ENCODE peak calls at places on chromosomes 6 and 20, in nine cellular contexts. U, O, I, Y, N, W, L, K and E are unnamed samples.

GRCh38 chr6:44000164-44000842 is 126.9 kb downstream of the MRPL14 start:
- DNase-seq in U (peak), O (no peak), I (no peak), Y (peak), N (peak), W (peak), L (peak), K (peak), E (no peak)

GRCh38 chr6:18387061-18387721 is at the start of gene RNF144B:
- DNase-seq in U (no peak), O (peak), I (peak), Y (peak), N (peak), W (peak), L (peak), K (peak), E (peak)

GRCh38 chr6:125746731-125747588 is 2.5 kb upstream of the HEY2 start:
- DNase-seq in U (peak), O (peak), I (peak), Y (no peak), N (peak), W (no peak), L (peak), K (no peak), E (no peak)

GRCh38 chr6:150689900-150690590 is 90.4 kb downstream of the PLEKHG1 start:
- DNase-seq in U (no peak), O (no peak), I (no peak), Y (no peak), N (no peak), W (no peak), L (no peak), K (peak), E (no peak)

GRCh38 chr6:32825966-32826365 is 9.2 kb upstream of the HLA-DOB start:
- DNase-seq in U (no peak), O (peak), I (peak), Y (no peak), N (no peak), W (no peak), L (no peak), K (no peak), E (no peak)

GRCh38 chr20:6623989-6624388 is 143.5 kb upstream of the BMP2 start:
- DNase-seq in U (no peak), O (no peak), I (no peak), Y (no peak), N (no peak), W (no peak), L (no peak), K (peak), E (peak)

GRCh38 chr20:15248618-15249395 is 911.4 kb upstream of the FLRT3 start:
- DNase-seq in U (no peak), O (no peak), I (no peak), Y (no peak), N (no peak), W (no peak), L (no peak), K (no peak), E (no peak)

GRCh38 chr20:582204-582603 is 27.9 kb downstream of the TCF15 start:
- DNase-seq in U (no peak), O (no peak), I (no peak), Y (no peak), N (no peak), W (no peak), L (no peak), K (no peak), E (no peak)

GRCh38 chr6:151647871-151648639 is 154.2 kb downstream of the CCDC170 start:
- DNase-seq in U (peak), O (no peak), I (peak), Y (no peak), N (no peak), W (no peak), L (no peak), K (no peak), E (no peak)

GRCh38 chr6:71236926-71237425 is 51.6 kb upstream of the OGFRL1 start:
- DNase-seq in U (no peak), O (no peak), I (no peak), Y (no peak), N (no peak), W (no peak), L (no peak), K (no peak), E (no peak)

GRCh38 chr6:156791261-156791850 is 14.2 kb downstream of the ARID1B start:
- DNase-seq in U (peak), O (no peak), I (no peak), Y (peak), N (no peak), W (no peak), L (no peak), K (peak), E (no peak)

GRCh38 chr6:99822741-99823512 is 171.1 kb downstream of the MCHR2 start:
- DNase-seq in U (peak), O (no peak), I (peak), Y (peak), N (no peak), W (no peak), L (no peak), K (no peak), E (no peak)

GRCh38 chr6:37171141-37171969 is 1.4 kb downstream of the PIM1 start:
- DNase-seq in U (peak), O (peak), I (no peak), Y (peak), N (peak), W (peak), L (peak), K (no peak), E (no peak)

GRCh38 chr6:51891784-51892183 is 195.6 kb downstream of the PKHD1 start:
- DNase-seq in U (no peak), O (no peak), I (no peak), Y (no peak), N (no peak), W (no peak), L (no peak), K (no peak), E (no peak)

GRCh38 chr6:135195522-135195921 is 14.4 kb downstream of the MYB start:
- DNase-seq in U (no peak), O (no peak), I (no peak), Y (no peak), N (no peak), W (no peak), L (no peak), K (no peak), E (no peak)

GRCh38 chr6:67358241-67358640 is 1276.8 kb upstream of the ADGRB3 start:
- DNase-seq in U (no peak), O (no peak), I (no peak), Y (no peak), N (no peak), W (no peak), L (no peak), K (no peak), E (no peak)

GRCh38 chr6:155125916-155126315 is 130.8 kb downstream of the TIAM2 start:
- DNase-seq in U (no peak), O (no peak), I (no peak), Y (no peak), N (no peak), W (no peak), L (no peak), K (no peak), E (no peak)
- TF ChIP-seq EP300 in U (no peak), O (no peak), I (no peak), Y (no peak), N (no peak), W (no peak), L (no peak), K (no peak), E (no peak)

DNA sequence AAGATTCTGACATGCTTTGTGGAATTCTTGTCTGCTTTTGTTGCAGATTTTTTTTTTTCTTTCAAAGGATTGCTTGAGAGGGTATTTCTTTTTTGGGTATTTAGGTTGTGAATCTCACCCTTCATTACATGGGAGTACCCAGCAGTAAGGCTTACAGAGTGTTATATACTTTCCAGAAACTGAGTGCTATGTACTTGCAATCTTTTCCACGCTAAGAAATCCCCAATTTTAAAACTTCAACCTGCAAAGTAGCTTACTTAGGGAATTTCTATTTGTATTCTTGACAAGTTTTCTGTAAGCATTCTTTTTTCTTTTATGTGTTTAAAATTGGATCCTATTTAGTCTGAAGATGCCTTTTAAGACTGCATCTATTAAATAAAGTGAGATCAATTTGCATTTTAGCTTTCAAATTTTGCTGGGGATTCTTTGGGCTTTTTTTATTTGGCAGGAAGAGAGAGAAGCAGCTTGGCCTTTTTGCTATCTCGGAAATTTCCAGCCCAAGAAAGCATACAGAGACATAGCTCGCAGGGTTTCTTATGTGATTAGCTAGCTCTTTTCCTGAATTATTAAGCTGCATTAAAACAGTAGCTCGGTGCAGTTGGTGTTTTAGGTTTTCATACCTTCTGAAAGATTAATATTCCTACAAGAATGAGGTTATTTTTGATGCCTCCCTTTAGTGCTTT is 42.6 kb downstream of the KCNS1 start:
- DNase-seq in U (no peak), O (no peak), I (no peak), Y (no peak), N (no peak), W (no peak), L (no peak), K (no peak), E (no peak)
- H3K4me3 ChIP-seq in U (no peak), O (no peak), I (no peak), Y (no peak), N (no peak), W (no peak), L (no peak), K (no peak), E (no peak)

GRCh38 chr6:6491761-6492160 is 96.8 kb upstream of the LY86 start:
- DNase-seq in U (no peak), O (no peak), I (no peak), Y (no peak), N (no peak), W (no peak), L (no peak), K (no peak), E (peak)

GRCh38 chr6:6497541-6497940 is 91.0 kb upstream of the LY86 start:
- DNase-seq in U (no peak), O (no peak), I (no peak), Y (no peak), N (no peak), W (no peak), L (no peak), K (no peak), E (peak)

GRCh38 chr6:6495851-6496250 is 92.7 kb upstream of the LY86 start:
- DNase-seq in U (no peak), O (no peak), I (no peak), Y (no peak), N (no peak), W (no peak), L (no peak), K (no peak), E (peak)

GRCh38 chr6:6492675-6493074 is 95.8 kb upstream of the LY86 start:
- DNase-seq in U (no peak), O (no peak), I (no peak), Y (no peak), N (no peak), W (no peak), L (no peak), K (no peak), E (peak)

GRCh38 chr6:6494677-6495076 is 93.8 kb upstream of the LY86 start:
- DNase-seq in U (peak), O (peak), I (peak), Y (peak), N (no peak), W (no peak), L (peak), K (peak), E (peak)
- TF ChIP-seq CTCF in U (peak), O (peak), I (no peak), Y (peak), N (no peak), W (peak), L (peak), K (peak), E (no peak)

DNA sequence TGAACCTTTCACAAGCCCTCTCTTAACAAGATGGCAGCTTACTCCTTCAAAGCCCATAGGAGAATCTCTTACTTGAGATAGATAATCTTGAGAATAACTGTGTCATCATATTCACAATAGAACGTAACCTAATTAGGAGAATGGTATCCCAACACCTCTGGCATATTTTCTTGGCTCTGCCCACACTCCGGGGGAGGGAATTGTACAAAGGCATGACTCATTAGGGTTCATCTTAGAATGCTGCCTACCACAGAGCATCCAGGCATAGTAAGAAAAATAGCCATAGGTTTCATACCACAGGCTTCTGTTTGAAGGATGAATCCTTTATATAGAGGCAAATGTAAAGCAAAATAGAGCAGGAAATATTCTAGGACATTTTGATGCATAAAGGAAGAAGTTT is 1100.6 kb upstream of the CITED2 start:
- DNase-seq in U (no peak), O (no peak), I (no peak), Y (no peak), N (no peak), W (no peak), L (no peak), K (no peak), E (no peak)
- TF ChIP-seq EP300 in U (no peak), O (no peak), I (no peak), Y (no peak), N (no peak), W (no peak), L (no peak), K (no peak), E (no peak)

DNA sequence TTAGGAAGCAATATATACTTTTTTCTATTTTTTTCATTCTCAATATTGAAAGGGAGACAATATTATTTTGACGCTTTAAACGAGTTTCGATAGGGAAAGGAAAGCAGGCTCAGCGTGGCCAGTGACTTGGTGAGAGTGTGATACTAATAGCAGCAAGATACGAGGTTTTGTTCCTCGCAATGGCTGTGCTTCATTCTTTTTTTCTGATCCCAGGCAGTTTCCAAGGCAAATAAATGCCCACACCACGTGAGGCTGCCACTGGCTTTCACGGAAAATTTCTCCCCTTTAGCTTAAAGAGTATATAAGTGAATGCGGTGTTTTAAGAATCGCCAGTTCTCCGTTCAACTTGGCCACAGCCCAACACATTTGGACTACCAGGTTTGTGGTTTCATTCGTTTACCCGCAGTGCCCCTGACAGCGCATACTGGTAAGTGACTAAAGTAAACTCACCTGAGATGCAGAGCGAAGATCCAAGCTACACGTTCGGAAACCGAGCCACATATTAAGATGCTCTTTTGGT is 196.4 kb upstream of the ZNF184 start:
- DNase-seq in U (peak), O (no peak), I (no peak), Y (no peak), N (no peak), W (no peak), L (no peak), K (no peak), E (no peak)
- H3K4me3 ChIP-seq in U (peak), O (peak), I (peak), Y (peak), N (peak), W (peak), L (no peak), K (peak), E (no peak)

DNA sequence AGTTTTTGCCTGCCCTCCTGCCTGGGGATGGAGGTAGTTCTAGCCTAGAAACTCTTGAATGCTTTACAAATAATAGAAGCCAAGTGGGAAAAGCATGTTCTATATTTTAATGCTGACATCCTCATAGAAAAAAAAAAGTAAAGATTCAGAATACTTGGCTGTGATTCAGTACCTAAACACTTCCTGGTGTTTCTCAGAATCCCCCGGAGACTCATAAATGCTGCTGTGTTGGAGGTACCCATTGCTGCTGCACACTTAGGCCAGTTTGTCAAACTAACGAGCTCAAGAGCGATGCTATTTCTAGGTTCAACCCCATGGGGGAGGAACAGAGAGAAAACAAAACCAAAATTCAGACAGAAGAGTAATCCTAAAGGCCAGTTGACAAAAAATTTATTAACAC is 38.8 kb upstream of the ZFP64 start:
- DNase-seq in U (no peak), O (no peak), I (peak), Y (no peak), N (no peak), W (no peak), L (no peak), K (no peak), E (no peak)
- TF ChIP-seq CTCF in U (no peak), O (no peak), I (no peak), Y (no peak), N (no peak), W (no peak), L (no peak), K (no peak), E (no peak)